ENCODE peak calls at places on chromosomes 12 and 14, in five cellular contexts. One of them, this sample, is unnamed.

GRCh38 chr14:78967111-78967809 is 797.1 kb downstream of the NRXN3 start:
- DNase-seq in K562: no peak
- DNase-seq in endothelial cell of umbilical vein: peak
- DNase-seq in A549: no peak
- DNase-seq in HepG2: no peak
- DNase-seq in this sample: no peak

GRCh38 chr14:88170333-88170732 is 152.7 kb downstream of the KCNK10 start:
- DNase-seq in K562: no peak
- DNase-seq in HepG2: peak
- DNase-seq in endothelial cell of umbilical vein: no peak
- DNase-seq in A549: no peak
- DNase-seq in this sample: no peak

GRCh38 chr14:98959958-98960616 is 311.9 kb downstream of the BCL11B start:
- DNase-seq in K562: no peak
- DNase-seq in A549: no peak
- DNase-seq in endothelial cell of umbilical vein: no peak
- DNase-seq in HepG2: no peak
- DNase-seq in this sample: no peak

GRCh38 chr12:110762891-110763290 is 20.2 kb upstream of the PPP1CC start:
- DNase-seq in HepG2: no peak
- DNase-seq in A549: no peak
- DNase-seq in K562: peak
- DNase-seq in endothelial cell of umbilical vein: no peak
- DNase-seq in this sample: no peak

GRCh38 chr14:63573579-63573978 is 30.4 kb upstream of the PPP2R5E start:
- DNase-seq in A549: no peak
- DNase-seq in HepG2: no peak
- DNase-seq in K562: no peak
- DNase-seq in endothelial cell of umbilical vein: peak
- DNase-seq in this sample: no peak

GRCh38 chr12:126747530-126748149 is 1519.3 kb upstream of the TMEM132C start:
- DNase-seq in K562: peak
- DNase-seq in HepG2: peak
- DNase-seq in A549: peak
- DNase-seq in endothelial cell of umbilical vein: no peak
- DNase-seq in this sample: peak

GRCh38 chr12:67386869-67387570 is 117.9 kb downstream of the CAND1 start:
- DNase-seq in A549: no peak
- DNase-seq in HepG2: no peak
- DNase-seq in K562: no peak
- DNase-seq in endothelial cell of umbilical vein: no peak
- DNase-seq in this sample: no peak

GRCh38 chr12:101935769-101936741 is 58.7 kb downstream of the DRAM1 start:
- DNase-seq in A549: no peak
- DNase-seq in endothelial cell of umbilical vein: peak
- DNase-seq in K562: no peak
- DNase-seq in HepG2: no peak
- DNase-seq in this sample: no peak

DNA sequence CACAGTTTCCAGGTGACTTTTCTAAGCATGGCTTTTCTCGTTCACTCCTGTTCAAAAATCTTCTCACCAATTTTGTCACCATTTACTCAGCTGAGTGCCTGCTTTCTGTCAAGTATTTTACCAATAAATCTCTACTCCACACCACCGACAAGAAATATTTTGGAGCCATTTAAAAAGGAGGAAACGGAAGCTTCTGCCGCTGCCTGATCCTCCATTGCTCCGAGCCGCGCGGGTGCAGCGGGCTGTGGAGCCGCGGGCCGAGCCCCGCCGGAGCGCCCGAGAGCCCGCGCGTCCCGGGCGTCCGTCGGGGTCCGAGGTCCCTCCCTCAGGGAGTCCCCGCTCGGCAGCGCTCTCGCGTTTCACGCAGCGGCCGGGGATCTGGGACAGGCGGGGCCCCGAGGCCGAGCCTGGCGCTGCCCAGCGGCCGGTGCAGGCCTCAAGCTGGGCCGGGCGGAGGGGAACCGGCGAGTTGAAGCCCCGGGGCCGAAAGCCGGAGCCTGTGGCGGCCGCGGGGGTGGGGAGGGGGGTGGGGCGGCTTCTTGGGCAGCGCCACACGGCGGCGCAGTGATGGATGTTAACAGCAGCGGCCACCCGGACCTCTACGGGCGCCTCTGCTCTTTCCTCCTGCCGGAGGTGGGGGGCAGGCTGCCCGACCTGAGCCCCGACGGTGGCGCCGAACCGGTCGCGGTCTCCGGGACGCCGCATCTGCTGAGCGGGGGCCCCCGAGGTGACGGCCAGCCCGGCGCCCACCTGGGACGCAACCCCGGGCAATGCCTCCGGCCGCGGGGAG is 1.1 kb upstream of the HEBP1 start:
- DNase-seq in A549: peak
- DNase-seq in HepG2: peak
- DNase-seq in endothelial cell of umbilical vein: peak
- DNase-seq in K562: peak
- DNase-seq in this sample: peak
- TF ChIP-seq JUN in A549: peak
- TF ChIP-seq JUN in HepG2: no peak
- TF ChIP-seq JUN in endothelial cell of umbilical vein: no peak
- TF ChIP-seq JUN in K562: no peak
- TF ChIP-seq JUN in this sample: no peak

DNA sequence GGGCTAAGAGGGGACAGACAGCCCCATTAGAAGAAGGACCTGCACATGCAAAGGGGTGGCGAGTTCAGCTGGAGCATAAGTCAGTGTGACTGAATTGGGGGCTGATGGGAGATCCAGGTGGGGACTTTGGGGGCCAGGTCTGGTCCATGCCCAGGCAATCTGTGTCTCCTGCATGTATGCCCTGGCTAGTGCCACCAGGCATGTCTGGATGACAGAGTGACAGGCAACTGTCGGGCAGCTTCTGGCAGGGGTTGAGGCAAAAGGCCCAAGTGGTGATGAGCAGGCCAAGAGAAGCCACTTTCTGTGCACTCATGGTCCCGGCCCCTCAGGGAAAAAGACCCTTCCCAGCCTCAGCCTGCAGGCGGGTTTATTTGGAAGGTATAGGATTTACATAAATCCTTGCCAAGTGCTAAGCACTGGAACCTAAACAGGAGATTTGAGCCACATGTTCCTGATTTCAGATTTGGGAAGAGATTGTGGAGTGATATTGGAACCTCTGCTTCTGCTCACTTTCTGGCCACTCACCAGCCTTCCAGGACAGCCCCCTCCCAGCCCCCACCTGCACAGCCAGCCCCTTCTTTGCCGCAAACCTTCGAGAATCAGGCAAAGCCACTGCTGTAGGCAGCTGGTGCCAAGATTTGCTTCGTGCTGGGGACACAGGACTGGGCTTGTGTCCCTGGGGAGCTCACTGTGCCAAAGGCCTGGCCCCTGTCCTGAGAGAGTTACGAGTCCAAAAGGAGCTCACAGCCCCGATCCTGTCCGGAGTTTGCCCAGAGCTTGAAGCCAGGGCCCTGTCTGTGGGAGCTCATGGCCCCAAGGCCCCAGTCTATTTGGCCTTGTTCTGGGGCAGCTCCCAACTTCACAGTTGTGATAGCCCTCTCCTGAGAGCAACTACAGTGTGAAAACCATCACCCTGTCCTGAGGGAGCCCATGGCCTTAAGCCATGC is 232.5 kb upstream of the RTL1 start:
- DNase-seq in HepG2: no peak
- DNase-seq in endothelial cell of umbilical vein: no peak
- DNase-seq in K562: no peak
- DNase-seq in A549: no peak
- DNase-seq in this sample: no peak
- TF ChIP-seq JUN in HepG2: no peak
- TF ChIP-seq JUN in endothelial cell of umbilical vein: no peak
- TF ChIP-seq JUN in K562: no peak
- TF ChIP-seq JUN in A549: no peak
- TF ChIP-seq JUN in this sample: no peak

GRCh38 chr14:35747379-35747778 is 61.7 kb downstream of the RALGAPA1 start:
- DNase-seq in A549: no peak
- DNase-seq in K562: no peak
- DNase-seq in HepG2: peak
- DNase-seq in endothelial cell of umbilical vein: no peak
- DNase-seq in this sample: no peak
- TF ChIP-seq JUN in A549: no peak
- TF ChIP-seq JUN in K562: no peak
- TF ChIP-seq JUN in HepG2: no peak
- TF ChIP-seq JUN in endothelial cell of umbilical vein: no peak
- TF ChIP-seq JUN in this sample: no peak

GRCh38 chr14:23130875-23131274 is 11.8 kb upstream of the CEBPE start:
- DNase-seq in A549: no peak
- DNase-seq in K562: no peak
- DNase-seq in HepG2: no peak
- DNase-seq in endothelial cell of umbilical vein: peak
- DNase-seq in this sample: no peak
- TF ChIP-seq JUN in A549: no peak
- TF ChIP-seq JUN in K562: no peak
- TF ChIP-seq JUN in HepG2: no peak
- TF ChIP-seq JUN in endothelial cell of umbilical vein: no peak
- TF ChIP-seq JUN in this sample: no peak

GRCh38 chr14:59328410-59328809 is 136.8 kb downstream of the GPR135 start:
- DNase-seq in K562: no peak
- DNase-seq in A549: no peak
- DNase-seq in HepG2: peak
- DNase-seq in endothelial cell of umbilical vein: no peak
- DNase-seq in this sample: no peak
- TF ChIP-seq JUN in K562: no peak
- TF ChIP-seq JUN in A549: no peak
- TF ChIP-seq JUN in HepG2: no peak
- TF ChIP-seq JUN in endothelial cell of umbilical vein: no peak
- TF ChIP-seq JUN in this sample: no peak

DNA sequence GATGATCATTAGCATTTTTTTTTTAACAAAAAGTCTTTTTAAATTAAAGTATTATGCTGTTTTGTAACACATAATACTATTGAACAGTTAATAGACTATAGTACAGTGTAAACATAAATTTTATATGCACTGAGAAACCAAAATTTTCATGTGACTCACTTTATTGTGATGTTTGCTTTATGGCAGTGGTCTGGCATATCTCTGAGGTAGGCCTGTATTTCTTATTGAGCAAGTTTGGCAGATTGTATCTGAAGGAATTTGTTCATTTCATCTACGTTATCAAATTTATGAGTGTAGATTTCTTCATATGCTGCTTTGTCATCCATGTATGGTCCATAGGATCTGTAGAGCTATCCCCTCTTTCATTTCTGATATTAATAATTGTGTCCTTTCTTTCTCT is 78.8 kb upstream of the PDE3A start:
- DNase-seq in endothelial cell of umbilical vein: no peak
- DNase-seq in K562: no peak
- DNase-seq in HepG2: no peak
- DNase-seq in A549: no peak
- DNase-seq in this sample: no peak
- TF ChIP-seq JUN in endothelial cell of umbilical vein: no peak
- TF ChIP-seq JUN in K562: no peak
- TF ChIP-seq JUN in HepG2: no peak
- TF ChIP-seq JUN in A549: no peak
- TF ChIP-seq JUN in this sample: no peak

GRCh38 chr14:61973981-61974380 is 211.8 kb downstream of the SNAPC1 start:
- DNase-seq in endothelial cell of umbilical vein: no peak
- DNase-seq in HepG2: no peak
- DNase-seq in A549: no peak
- DNase-seq in K562: no peak
- DNase-seq in this sample: no peak
- TF ChIP-seq JUN in endothelial cell of umbilical vein: no peak
- TF ChIP-seq JUN in HepG2: no peak
- TF ChIP-seq JUN in A549: no peak
- TF ChIP-seq JUN in K562: no peak
- TF ChIP-seq JUN in this sample: no peak